ENCODE peak calls at places on chromosomes 5 and 9, in eight cellular contexts. One of them, this sample, is unnamed.

GRCh38 chr5:137128012-137128411 is 371.1 kb downstream of the SPOCK1 start:
- DNase-seq in CD8-positive, alpha-beta memory T cell: no peak
- DNase-seq in tibial nerve: no peak
- DNase-seq in skeletal muscle cell: no peak
- DNase-seq in heart left ventricle: no peak
- DNase-seq in epithelial cell of esophagus: no peak
- DNase-seq in mammary epithelial cell: no peak
- DNase-seq in ascending aorta: no peak
- DNase-seq in this sample: no peak

GRCh38 chr5:158133369-158133768 is 274.4 kb upstream of the CLINT1 start:
- DNase-seq in CD8-positive, alpha-beta memory T cell: no peak
- DNase-seq in tibial nerve: no peak
- DNase-seq in skeletal muscle cell: no peak
- DNase-seq in heart left ventricle: no peak
- DNase-seq in epithelial cell of esophagus: no peak
- DNase-seq in mammary epithelial cell: no peak
- DNase-seq in ascending aorta: no peak
- DNase-seq in this sample: no peak

GRCh38 chr5:171782332-171782966 is 3.2 kb upstream of the SMIM23 start:
- DNase-seq in CD8-positive, alpha-beta memory T cell: no peak
- DNase-seq in tibial nerve: no peak
- DNase-seq in skeletal muscle cell: no peak
- DNase-seq in heart left ventricle: no peak
- DNase-seq in epithelial cell of esophagus: no peak
- DNase-seq in mammary epithelial cell: no peak
- DNase-seq in ascending aorta: no peak
- DNase-seq in this sample: no peak

GRCh38 chr5:170861855-170862766 is at the start of gene RANBP17:
- DNase-seq in CD8-positive, alpha-beta memory T cell: no peak
- DNase-seq in tibial nerve: no peak
- DNase-seq in skeletal muscle cell: peak
- DNase-seq in heart left ventricle: peak
- DNase-seq in epithelial cell of esophagus: peak
- DNase-seq in mammary epithelial cell: peak
- DNase-seq in ascending aorta: no peak
- DNase-seq in this sample: no peak

GRCh38 chr9:6590772-6591384 is 54.7 kb downstream of the GLDC start:
- DNase-seq in CD8-positive, alpha-beta memory T cell: no peak
- DNase-seq in tibial nerve: no peak
- DNase-seq in skeletal muscle cell: no peak
- DNase-seq in heart left ventricle: no peak
- DNase-seq in epithelial cell of esophagus: peak
- DNase-seq in mammary epithelial cell: no peak
- DNase-seq in ascending aorta: no peak
- DNase-seq in this sample: no peak

GRCh38 chr5:31225118-31225517 is 31.6 kb downstream of the CDH6 start:
- DNase-seq in CD8-positive, alpha-beta memory T cell: no peak
- DNase-seq in tibial nerve: no peak
- DNase-seq in skeletal muscle cell: no peak
- DNase-seq in heart left ventricle: no peak
- DNase-seq in epithelial cell of esophagus: no peak
- DNase-seq in mammary epithelial cell: no peak
- DNase-seq in ascending aorta: no peak
- DNase-seq in this sample: peak

GRCh38 chr9:132744881-132745761 is 74.9 kb downstream of the GTF3C4 start:
- DNase-seq in CD8-positive, alpha-beta memory T cell: no peak
- DNase-seq in tibial nerve: no peak
- DNase-seq in skeletal muscle cell: no peak
- DNase-seq in heart left ventricle: no peak
- DNase-seq in epithelial cell of esophagus: no peak
- DNase-seq in mammary epithelial cell: no peak
- DNase-seq in ascending aorta: no peak
- DNase-seq in this sample: no peak

GRCh38 chr5:146860213-146860891 is 18.2 kb downstream of the PPP2R2B start:
- DNase-seq in CD8-positive, alpha-beta memory T cell: no peak
- DNase-seq in tibial nerve: no peak
- DNase-seq in skeletal muscle cell: no peak
- DNase-seq in heart left ventricle: no peak
- DNase-seq in epithelial cell of esophagus: no peak
- DNase-seq in mammary epithelial cell: no peak
- DNase-seq in ascending aorta: no peak
- DNase-seq in this sample: peak

GRCh38 chr9:99135498-99135897 is 30.6 kb downstream of the TGFBR1 start:
- DNase-seq in CD8-positive, alpha-beta memory T cell: no peak
- DNase-seq in tibial nerve: no peak
- DNase-seq in skeletal muscle cell: no peak
- DNase-seq in heart left ventricle: no peak
- DNase-seq in epithelial cell of esophagus: no peak
- DNase-seq in mammary epithelial cell: no peak
- DNase-seq in ascending aorta: no peak
- DNase-seq in this sample: no peak

GRCh38 chr5:39714036-39714698 is 289.4 kb upstream of the DAB2 start:
- DNase-seq in CD8-positive, alpha-beta memory T cell: no peak
- DNase-seq in tibial nerve: peak
- DNase-seq in skeletal muscle cell: peak
- DNase-seq in heart left ventricle: peak
- DNase-seq in epithelial cell of esophagus: peak
- DNase-seq in mammary epithelial cell: peak
- DNase-seq in ascending aorta: no peak
- DNase-seq in this sample: no peak

GRCh38 chr5:16076657-16077056 is 102.9 kb downstream of the MARCHF11 start:
- DNase-seq in CD8-positive, alpha-beta memory T cell: no peak
- DNase-seq in tibial nerve: no peak
- DNase-seq in skeletal muscle cell: no peak
- DNase-seq in heart left ventricle: no peak
- DNase-seq in epithelial cell of esophagus: no peak
- DNase-seq in mammary epithelial cell: no peak
- DNase-seq in ascending aorta: no peak
- DNase-seq in this sample: no peak

GRCh38 chr5:138960145-138960692 is 85.1 kb upstream of the LRRTM2 start:
- DNase-seq in CD8-positive, alpha-beta memory T cell: no peak
- DNase-seq in tibial nerve: no peak
- DNase-seq in skeletal muscle cell: no peak
- DNase-seq in heart left ventricle: no peak
- DNase-seq in epithelial cell of esophagus: no peak
- DNase-seq in mammary epithelial cell: no peak
- DNase-seq in ascending aorta: no peak
- DNase-seq in this sample: no peak

GRCh38 chr9:100575006-100575405 is 2.9 kb upstream of the CAVIN4 start:
- DNase-seq in CD8-positive, alpha-beta memory T cell: no peak
- DNase-seq in tibial nerve: no peak
- DNase-seq in skeletal muscle cell: no peak
- DNase-seq in heart left ventricle: no peak
- DNase-seq in epithelial cell of esophagus: no peak
- DNase-seq in mammary epithelial cell: no peak
- DNase-seq in ascending aorta: no peak
- DNase-seq in this sample: no peak

GRCh38 chr5:140608730-140609520 is 24.1 kb downstream of the CD14 start:
- DNase-seq in CD8-positive, alpha-beta memory T cell: no peak
- DNase-seq in tibial nerve: peak
- DNase-seq in skeletal muscle cell: no peak
- DNase-seq in heart left ventricle: peak
- DNase-seq in epithelial cell of esophagus: peak
- DNase-seq in mammary epithelial cell: peak
- DNase-seq in ascending aorta: no peak
- DNase-seq in this sample: no peak

GRCh38 chr5:86878250-86878649 is 260.5 kb downstream of the COX7C start:
- DNase-seq in CD8-positive, alpha-beta memory T cell: no peak
- DNase-seq in tibial nerve: no peak
- DNase-seq in skeletal muscle cell: no peak
- DNase-seq in heart left ventricle: no peak
- DNase-seq in epithelial cell of esophagus: no peak
- DNase-seq in mammary epithelial cell: no peak
- DNase-seq in ascending aorta: no peak
- DNase-seq in this sample: no peak

GRCh38 chr5:109697339-109697738 is 7.6 kb downstream of the MAN2A1 start:
- DNase-seq in CD8-positive, alpha-beta memory T cell: no peak
- DNase-seq in tibial nerve: no peak
- DNase-seq in skeletal muscle cell: no peak
- DNase-seq in heart left ventricle: no peak
- DNase-seq in epithelial cell of esophagus: no peak
- DNase-seq in mammary epithelial cell: no peak
- DNase-seq in ascending aorta: no peak
- DNase-seq in this sample: no peak

GRCh38 chr9:112120471-112120925 is 54.6 kb downstream of the SUSD1 start:
- DNase-seq in CD8-positive, alpha-beta memory T cell: no peak
- DNase-seq in tibial nerve: no peak
- DNase-seq in skeletal muscle cell: no peak
- DNase-seq in heart left ventricle: no peak
- DNase-seq in epithelial cell of esophagus: peak
- DNase-seq in mammary epithelial cell: no peak
- DNase-seq in ascending aorta: no peak
- DNase-seq in this sample: no peak

GRCh38 chr9:110257971-110258370 is 1.7 kb upstream of the TXN start:
- DNase-seq in CD8-positive, alpha-beta memory T cell: no peak
- DNase-seq in tibial nerve: no peak
- DNase-seq in skeletal muscle cell: no peak
- DNase-seq in heart left ventricle: no peak
- DNase-seq in epithelial cell of esophagus: no peak
- DNase-seq in mammary epithelial cell: no peak
- DNase-seq in ascending aorta: no peak
- DNase-seq in this sample: no peak

GRCh38 chr5:56607551-56607950 is 207.8 kb upstream of the MAP3K1 start:
- DNase-seq in CD8-positive, alpha-beta memory T cell: no peak
- DNase-seq in tibial nerve: no peak
- DNase-seq in skeletal muscle cell: no peak
- DNase-seq in heart left ventricle: no peak
- DNase-seq in epithelial cell of esophagus: peak
- DNase-seq in mammary epithelial cell: peak
- DNase-seq in ascending aorta: no peak
- DNase-seq in this sample: no peak

GRCh38 chr5:64923151-64923685 is 154.5 kb downstream of the CWC27 start:
- DNase-seq in CD8-positive, alpha-beta memory T cell: no peak
- DNase-seq in tibial nerve: no peak
- DNase-seq in skeletal muscle cell: peak
- DNase-seq in heart left ventricle: no peak
- DNase-seq in epithelial cell of esophagus: no peak
- DNase-seq in mammary epithelial cell: no peak
- DNase-seq in ascending aorta: no peak
- DNase-seq in this sample: peak

GRCh38 chr5:159550951-159551350 is 220.7 kb upstream of the IL12B start:
- DNase-seq in CD8-positive, alpha-beta memory T cell: no peak
- DNase-seq in tibial nerve: no peak
- DNase-seq in skeletal muscle cell: no peak
- DNase-seq in heart left ventricle: no peak
- DNase-seq in epithelial cell of esophagus: no peak
- DNase-seq in mammary epithelial cell: no peak
- DNase-seq in ascending aorta: no peak
- DNase-seq in this sample: no peak

GRCh38 chr5:19099195-19099594 is 888.8 kb downstream of the CDH18 start:
- DNase-seq in CD8-positive, alpha-beta memory T cell: no peak
- DNase-seq in tibial nerve: no peak
- DNase-seq in skeletal muscle cell: no peak
- DNase-seq in heart left ventricle: no peak
- DNase-seq in epithelial cell of esophagus: no peak
- DNase-seq in mammary epithelial cell: no peak
- DNase-seq in ascending aorta: no peak
- DNase-seq in this sample: no peak

GRCh38 chr9:4894076-4894475 is 91.0 kb upstream of the JAK2 start:
- DNase-seq in CD8-positive, alpha-beta memory T cell: no peak
- DNase-seq in tibial nerve: no peak
- DNase-seq in skeletal muscle cell: peak
- DNase-seq in heart left ventricle: no peak
- DNase-seq in epithelial cell of esophagus: peak
- DNase-seq in mammary epithelial cell: peak
- DNase-seq in ascending aorta: no peak
- DNase-seq in this sample: peak

DNA sequence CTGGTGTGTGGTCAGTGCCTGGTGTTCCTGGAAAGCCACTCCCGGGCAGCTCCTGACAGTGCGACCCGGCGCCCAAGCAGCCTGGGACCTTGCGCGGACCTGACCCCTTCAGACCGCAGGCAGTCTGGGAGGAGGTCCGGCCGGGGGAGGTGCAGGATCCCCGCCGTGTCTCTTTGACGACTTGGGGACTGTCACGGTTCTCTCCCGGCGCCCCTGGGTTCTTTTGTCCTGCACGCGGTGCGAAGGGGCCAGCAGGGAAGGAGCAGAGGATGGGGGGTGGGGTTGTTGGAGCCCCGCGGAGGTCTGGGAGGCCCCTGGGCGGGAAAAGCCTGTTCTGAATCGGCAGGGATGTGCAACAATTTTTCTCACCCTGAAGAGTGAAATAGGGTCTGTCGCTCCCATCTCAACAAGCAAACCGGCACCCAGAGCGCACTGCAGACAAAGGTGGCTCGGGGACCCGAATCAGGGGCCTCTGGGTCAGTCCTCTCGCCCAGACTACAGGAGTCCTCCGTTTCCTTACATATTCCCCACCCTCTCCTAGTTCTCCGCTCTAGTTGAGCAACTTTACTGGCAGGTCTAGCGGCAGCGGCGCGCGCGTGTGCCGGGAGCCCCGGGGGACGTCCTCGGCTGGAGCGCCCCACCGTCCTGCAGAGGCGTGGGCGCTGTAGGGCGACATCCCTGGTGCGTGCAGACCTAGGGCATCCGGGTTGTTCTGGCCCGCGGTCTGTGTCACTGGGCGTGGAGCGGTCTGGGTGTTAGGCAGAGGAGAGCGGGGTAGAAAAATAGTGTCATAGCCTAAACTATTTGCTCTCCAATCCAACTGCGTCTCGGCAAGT is 1.2 kb downstream of the VCAN start:
- DNase-seq in CD8-positive, alpha-beta memory T cell: no peak
- DNase-seq in tibial nerve: peak
- DNase-seq in skeletal muscle cell: peak
- DNase-seq in heart left ventricle: peak
- DNase-seq in epithelial cell of esophagus: no peak
- DNase-seq in mammary epithelial cell: peak
- DNase-seq in ascending aorta: peak
- DNase-seq in this sample: no peak
- H3K4me3 ChIP-seq in CD8-positive, alpha-beta memory T cell: no peak
- H3K4me3 ChIP-seq in tibial nerve: peak
- H3K4me3 ChIP-seq in skeletal muscle cell: peak
- H3K4me3 ChIP-seq in heart left ventricle: peak
- H3K4me3 ChIP-seq in epithelial cell of esophagus: peak
- H3K4me3 ChIP-seq in mammary epithelial cell: peak
- H3K4me3 ChIP-seq in ascending aorta: peak
- H3K4me3 ChIP-seq in this sample: peak

GRCh38 chr9:107251756-107252322 is 31.2 kb upstream of the RAD23B start:
- DNase-seq in CD8-positive, alpha-beta memory T cell: no peak
- DNase-seq in tibial nerve: peak
- DNase-seq in skeletal muscle cell: peak
- DNase-seq in heart left ventricle: peak
- DNase-seq in epithelial cell of esophagus: peak
- DNase-seq in mammary epithelial cell: peak
- DNase-seq in ascending aorta: no peak
- DNase-seq in this sample: peak
- H3K4me3 ChIP-seq in CD8-positive, alpha-beta memory T cell: no peak
- H3K4me3 ChIP-seq in tibial nerve: no peak
- H3K4me3 ChIP-seq in skeletal muscle cell: no peak
- H3K4me3 ChIP-seq in heart left ventricle: no peak
- H3K4me3 ChIP-seq in epithelial cell of esophagus: no peak
- H3K4me3 ChIP-seq in mammary epithelial cell: no peak
- H3K4me3 ChIP-seq in ascending aorta: no peak
- H3K4me3 ChIP-seq in this sample: peak

GRCh38 chr9:684055-684949 is 157.2 kb upstream of the DMRT1 start:
- DNase-seq in CD8-positive, alpha-beta memory T cell: no peak
- DNase-seq in tibial nerve: no peak
- DNase-seq in skeletal muscle cell: peak
- DNase-seq in heart left ventricle: no peak
- DNase-seq in epithelial cell of esophagus: peak
- DNase-seq in mammary epithelial cell: peak
- DNase-seq in ascending aorta: no peak
- DNase-seq in this sample: no peak
- H3K4me3 ChIP-seq in CD8-positive, alpha-beta memory T cell: no peak
- H3K4me3 ChIP-seq in tibial nerve: no peak
- H3K4me3 ChIP-seq in skeletal muscle cell: peak
- H3K4me3 ChIP-seq in heart left ventricle: no peak
- H3K4me3 ChIP-seq in epithelial cell of esophagus: peak
- H3K4me3 ChIP-seq in mammary epithelial cell: peak
- H3K4me3 ChIP-seq in ascending aorta: peak
- H3K4me3 ChIP-seq in this sample: peak

GRCh38 chr9:113594484-113595299 is 131.2 kb downstream of the RGS3 start:
- DNase-seq in CD8-positive, alpha-beta memory T cell: no peak
- DNase-seq in tibial nerve: no peak
- DNase-seq in skeletal muscle cell: no peak
- DNase-seq in heart left ventricle: no peak
- DNase-seq in epithelial cell of esophagus: no peak
- DNase-seq in mammary epithelial cell: no peak
- DNase-seq in ascending aorta: no peak
- DNase-seq in this sample: no peak
- H3K4me3 ChIP-seq in CD8-positive, alpha-beta memory T cell: no peak
- H3K4me3 ChIP-seq in tibial nerve: peak
- H3K4me3 ChIP-seq in skeletal muscle cell: peak
- H3K4me3 ChIP-seq in heart left ventricle: peak
- H3K4me3 ChIP-seq in epithelial cell of esophagus: peak
- H3K4me3 ChIP-seq in mammary epithelial cell: peak
- H3K4me3 ChIP-seq in ascending aorta: peak
- H3K4me3 ChIP-seq in this sample: peak

This sample was measured in AG04449.